ENCODE peak calls at places on chromosomes 12 and 14, in eight cellular contexts. W is AG04450, H is stomach, P is Caki2, O is KBM-7, I is CMK, F is AG10803, E is small intestine. V is an unnamed sample.

GRCh38 chr14:93103392-93104080 is 12.2 kb downstream of the ITPK1 start:
- DNase-seq in E (peak; percentile 95), W (no peak), I (no peak), P (no peak), F (no peak), O (no peak), H (peak; percentile 74), V (no peak)

GRCh38 chr12:39127401-39127800 is 222.0 kb upstream of the CPNE8 start:
- DNase-seq in O (no peak), P (peak; percentile 52), W (no peak), I (no peak), F (peak; percentile 2), E (peak; percentile 35), H (no peak), V (peak; percentile 22)

GRCh38 chr12:93279849-93280412 is 97.8 kb upstream of the NUDT4 start:
- DNase-seq in F (no peak), H (no peak), W (no peak), O (no peak), P (no peak), E (no peak), I (no peak), V (no peak)

GRCh38 chr12:58814036-58814435 is 106.3 kb downstream of the LRIG3 start:
- DNase-seq in P (no peak), F (peak; percentile 76), O (no peak), H (no peak), E (no peak), W (no peak), I (no peak), V (no peak)

GRCh38 chr12:47963340-47964040 is at the start of gene TMEM106C:
- DNase-seq in H (peak; percentile 94), W (peak; percentile 74), P (peak; percentile 88), I (peak; percentile 87), E (peak; percentile 93), O (peak; percentile 95), F (peak; percentile 82), V (peak; percentile 63)

GRCh38 chr14:105629886-105630215 is 103.5 kb downstream of the TMEM121 start:
- DNase-seq in O (no peak), H (no peak), E (no peak), P (no peak), W (no peak), I (no peak), F (no peak), V (no peak)

GRCh38 chr12:39831587-39832315 is 212.1 kb upstream of the ABCD2 start:
- DNase-seq in W (no peak), E (peak; percentile 9), H (no peak), P (peak; percentile 38), F (no peak), I (no peak), O (peak; percentile 21), V (no peak)

GRCh38 chr12:50505945-50506344 is 1.2 kb downstream of the DIP2B start:
- DNase-seq in I (no peak), W (no peak), H (no peak), E (peak; percentile 33), O (peak; percentile 74), P (no peak), F (no peak), V (no peak)

GRCh38 chr12:62738105-62738504 is 196.8 kb downstream of the PPM1H start:
- DNase-seq in I (no peak), H (no peak), P (no peak), E (no peak), F (no peak), O (no peak), W (no peak), V (no peak)

GRCh38 chr12:132376464-132376830 is 47.1 kb upstream of the GALNT9 start:
- DNase-seq in I (no peak), W (no peak), E (no peak), H (no peak), O (no peak), F (no peak), P (no peak), V (no peak)

GRCh38 chr12:93645702-93646101 is 31.5 kb upstream of the CRADD start:
- DNase-seq in P (no peak), O (no peak), W (no peak), H (no peak), I (no peak), E (no peak), F (peak; percentile 43), V (no peak)

GRCh38 chr12:1500095-1500801 is 94.1 kb downstream of the FBXL14 start:
- DNase-seq in W (peak; percentile 68), O (no peak), E (no peak), P (peak; percentile 97), H (no peak), I (peak; percentile 56), F (peak; percentile 89), V (no peak)

GRCh38 chr12:22286569-22286968 is 47.9 kb downstream of the ST8SIA1 start:
- DNase-seq in O (no peak), W (peak; percentile 78), H (no peak), P (no peak), F (peak; percentile 98), I (no peak), E (no peak), V (no peak)

GRCh38 chr12:54980341-54980740 is 4.2 kb downstream of the TESPA1 start:
- DNase-seq in W (no peak), P (no peak), O (no peak), E (no peak), F (no peak), I (no peak), H (no peak), V (no peak)

GRCh38 chr14:104820669-104821228 is 19.8 kb downstream of the ZBTB42 start:
- DNase-seq in E (peak; percentile 63), I (no peak), F (peak; percentile 61), P (no peak), W (peak; percentile 37), O (no peak), H (peak; percentile 76), V (no peak)

GRCh38 chr12:28130625-28131598 is 59.3 kb upstream of the CCDC91 start:
- DNase-seq in P (peak; percentile 23), H (no peak), W (peak; percentile 94), O (peak; percentile 92), E (no peak), I (peak; percentile 51), F (peak; percentile 95), V (peak; percentile 98)

GRCh38 chr14:27367345-27367744 is 769.5 kb upstream of the NOVA1 start:
- DNase-seq in F (no peak), E (no peak), H (no peak), O (no peak), P (no peak), W (no peak), I (no peak), V (no peak)

GRCh38 chr14:61177279-61178225 is 103.6 kb downstream of the TMEM30B start:
- DNase-seq in P (peak; percentile 71), H (no peak), E (no peak), I (no peak), F (peak; percentile 49), W (no peak), O (no peak), V (no peak)

GRCh38 chr12:13000616-13000934 is 510 bp upstream of the HEBP1 start:
- DNase-seq in H (no peak), F (peak; percentile 24), O (peak; percentile 75), E (no peak), W (no peak), I (no peak), P (peak; percentile 77), V (no peak)

GRCh38 chr12:52413202-52413601 is 7.1 kb upstream of the KRT82 start:
- DNase-seq in W (no peak), O (no peak), I (no peak), P (no peak), E (no peak), H (no peak), F (no peak), V (no peak)

GRCh38 chr12:47207005-47207717 is 127.4 kb upstream of the AMIGO2 start:
- DNase-seq in F (no peak), P (no peak), H (no peak), W (no peak), I (peak; percentile 97), O (peak; percentile 99), E (peak; percentile 38), V (no peak)

GRCh38 chr12:49627752-49628360 is 4.5 kb downstream of the PRPF40B start:
- DNase-seq in W (no peak), H (no peak), F (peak; percentile 45), P (peak; percentile 15), O (no peak), I (no peak), E (no peak), V (no peak)

V was measured in retinal pigment epithelial cell.